ENCODE peak calls at places on chromosomes 11 and 22, in four cellular contexts. K, V, N and W are unnamed samples.

GRCh38 chr22:44865193-44866057 is 113.0 kb downstream of the ARHGAP8 start:
- DNase-seq in K (no peak), N (no peak), V (no peak), W (no peak)

GRCh38 chr11:66953431-66953833 is 4.8 kb downstream of the PC start:
- DNase-seq in K (no peak), V (no peak), N (no peak), W (no peak)

GRCh38 chr11:104570088-104570701 is 328.1 kb downstream of the CASP12 start:
- DNase-seq in K (no peak), N (no peak), V (peak; percentile 4), W (peak; percentile 27)

GRCh38 chr11:128334311-128335044 is 252.9 kb downstream of the ETS1 start:
- DNase-seq in V (peak; percentile 35), K (no peak), N (no peak), W (no peak)

GRCh38 chr22:26550498-26551033 is 38.3 kb upstream of the TFIP11 start:
- DNase-seq in N (no peak), K (peak; percentile 76), V (peak; percentile 94), W (peak; percentile 99)

GRCh38 chr11:109132539-109132938 is 289.5 kb upstream of the C11orf87 start:
- DNase-seq in N (no peak), K (no peak), V (no peak), W (no peak)

GRCh38 chr22:23884133-23884532 is 10.1 kb upstream of the MIF start:
- DNase-seq in N (no peak), K (no peak), V (no peak), W (no peak)

GRCh38 chr22:23279781-23280180 is 99.5 kb downstream of the BCR start:
- DNase-seq in N (no peak), K (no peak), V (no peak), W (no peak)

GRCh38 chr22:25383892-25384291 is 164.5 kb downstream of the CRYBB2 start:
- DNase-seq in K (no peak), N (no peak), V (no peak), W (no peak)

GRCh38 chr22:46055176-46055850 is 78.4 kb upstream of the WNT7B start:
- DNase-seq in V (peak; percentile 18), K (no peak), N (no peak), W (no peak)

GRCh38 chr11:38365274-38365673 is 1767.2 kb upstream of the RAG2 start:
- DNase-seq in V (no peak), N (no peak), K (no peak), W (no peak)

GRCh38 chr11:71330996-71331395 is 78.6 kb upstream of the SHANK2 start:
- DNase-seq in V (no peak), K (no peak), N (no peak), W (no peak)

GRCh38 chr22:50705219-50705691 is 32.6 kb downstream of the SHANK3 start:
- DNase-seq in N (no peak), V (peak; percentile 81), K (peak; percentile 49), W (no peak)

GRCh38 chr11:45339754-45340519 is 53.8 kb upstream of the SYT13 start:
- DNase-seq in K (peak; percentile 36), V (peak; percentile 81), N (peak; percentile 98), W (peak; percentile 66)

GRCh38 chr22:40719599-40719998 is 40.3 kb downstream of the MCHR1 start:
- DNase-seq in N (no peak), V (no peak), K (no peak), W (no peak)

GRCh38 chr11:24885580-24886173 is 388.8 kb downstream of the LUZP2 start:
- DNase-seq in V (no peak), N (no peak), K (no peak), W (no peak)

GRCh38 chr11:12052676-12053605 is 44.5 kb upstream of the DKK3 start:
- DNase-seq in N (no peak), V (no peak), K (no peak), W (no peak)